ENCODE peak calls at places on chromosomes 1 and 21, in six cellular contexts. One of them, this sample, is unnamed.

GRCh38 chr1:107787299-107787698 is 177.7 kb downstream of the VAV3 start:
- DNase-seq in AG04450: no peak
- DNase-seq in amniotic stem cell: no peak
- DNase-seq in A549: peak; percentile 0
- DNase-seq in left ventricle myocardium inferior: no peak
- DNase-seq in NCI-H524: peak; percentile 35
- DNase-seq in this sample: no peak

GRCh38 chr1:50880373-50880772 is 79.7 kb downstream of the FAF1 start:
- DNase-seq in AG04450: no peak
- DNase-seq in amniotic stem cell: no peak
- DNase-seq in A549: no peak
- DNase-seq in left ventricle myocardium inferior: no peak
- DNase-seq in NCI-H524: no peak
- DNase-seq in this sample: no peak

GRCh38 chr21:27423906-27424595 is 457.2 kb upstream of the ADAMTS5 start:
- DNase-seq in AG04450: peak; percentile 16
- DNase-seq in amniotic stem cell: no peak
- DNase-seq in A549: no peak
- DNase-seq in left ventricle myocardium inferior: no peak
- DNase-seq in NCI-H524: no peak
- DNase-seq in this sample: no peak

GRCh38 chr1:31663622-31664452 is 19.2 kb upstream of the PEF1 start:
- DNase-seq in AG04450: no peak
- DNase-seq in amniotic stem cell: no peak
- DNase-seq in A549: peak; percentile 30
- DNase-seq in left ventricle myocardium inferior: peak; percentile 58
- DNase-seq in NCI-H524: peak; percentile 45
- DNase-seq in this sample: no peak

GRCh38 chr1:76291186-76291585 is 216.6 kb downstream of the ST6GALNAC3 start:
- DNase-seq in AG04450: no peak
- DNase-seq in amniotic stem cell: no peak
- DNase-seq in A549: no peak
- DNase-seq in left ventricle myocardium inferior: no peak
- DNase-seq in NCI-H524: peak; percentile 36
- DNase-seq in this sample: no peak

GRCh38 chr1:28412731-28413130 is 43.2 kb downstream of the PHACTR4 start:
- DNase-seq in AG04450: no peak
- DNase-seq in amniotic stem cell: no peak
- DNase-seq in A549: no peak
- DNase-seq in left ventricle myocardium inferior: no peak
- DNase-seq in NCI-H524: no peak
- DNase-seq in this sample: no peak

GRCh38 chr1:193927550-193927949 is 741.1 kb upstream of the B3GALT2 start:
- DNase-seq in AG04450: no peak
- DNase-seq in amniotic stem cell: no peak
- DNase-seq in A549: no peak
- DNase-seq in left ventricle myocardium inferior: no peak
- DNase-seq in NCI-H524: no peak
- DNase-seq in this sample: no peak

GRCh38 chr1:24283326-24284155 is 35.6 kb upstream of the GRHL3 start:
- DNase-seq in AG04450: no peak
- DNase-seq in amniotic stem cell: no peak
- DNase-seq in A549: peak; percentile 89
- DNase-seq in left ventricle myocardium inferior: no peak
- DNase-seq in NCI-H524: no peak
- DNase-seq in this sample: no peak

GRCh38 chr1:112866981-112867380 is 89.0 kb downstream of the SLC16A1 start:
- DNase-seq in AG04450: no peak
- DNase-seq in amniotic stem cell: no peak
- DNase-seq in A549: no peak
- DNase-seq in left ventricle myocardium inferior: no peak
- DNase-seq in NCI-H524: no peak
- DNase-seq in this sample: no peak

GRCh38 chr21:37829043-37829442 is 87.2 kb downstream of the KCNJ6 start:
- DNase-seq in AG04450: no peak
- DNase-seq in amniotic stem cell: no peak
- DNase-seq in A549: no peak
- DNase-seq in left ventricle myocardium inferior: no peak
- DNase-seq in NCI-H524: peak; percentile 95
- DNase-seq in this sample: no peak

GRCh38 chr1:43358121-43358745 is 548 bp upstream of the CDC20 start:
- DNase-seq in AG04450: no peak
- DNase-seq in amniotic stem cell: no peak
- DNase-seq in A549: peak; percentile 72
- DNase-seq in left ventricle myocardium inferior: no peak
- DNase-seq in NCI-H524: peak; percentile 65
- DNase-seq in this sample: no peak

GRCh38 chr1:200380589-200381021 is 29.2 kb downstream of the ZNF281 start:
- DNase-seq in AG04450: no peak
- DNase-seq in amniotic stem cell: no peak
- DNase-seq in A549: no peak
- DNase-seq in left ventricle myocardium inferior: no peak
- DNase-seq in NCI-H524: no peak
- DNase-seq in this sample: no peak

GRCh38 chr1:204983121-204983520 is 59.9 kb upstream of the CNTN2 start:
- DNase-seq in AG04450: no peak
- DNase-seq in amniotic stem cell: no peak
- DNase-seq in A549: no peak
- DNase-seq in left ventricle myocardium inferior: no peak
- DNase-seq in NCI-H524: no peak
- DNase-seq in this sample: no peak

GRCh38 chr1:228174482-228175315 is 9.1 kb downstream of the IBA57 start:
- DNase-seq in AG04450: no peak
- DNase-seq in amniotic stem cell: no peak
- DNase-seq in A549: peak; percentile 62
- DNase-seq in left ventricle myocardium inferior: no peak
- DNase-seq in NCI-H524: no peak
- DNase-seq in this sample: no peak